ENCODE peak calls at places on chromosomes 12 and 14, in six cellular contexts. One of them, this sample, is unnamed.

GRCh38 chr12:72141381-72141780 is 130.8 kb upstream of the TRHDE start:
- DNase-seq in GM12878: peak
- DNase-seq in endothelial cell of umbilical vein: no peak
- DNase-seq in HepG2: peak
- DNase-seq in A549: peak
- DNase-seq in K562: peak
- DNase-seq in this sample: peak

GRCh38 chr12:123398918-123399617 is 15.1 kb downstream of the KMT5A start:
- DNase-seq in HepG2: no peak
- DNase-seq in K562: no peak
- DNase-seq in A549: no peak
- DNase-seq in endothelial cell of umbilical vein: no peak
- DNase-seq in GM12878: no peak
- DNase-seq in this sample: no peak

GRCh38 chr12:100151769-100152168 is 9.1 kb upstream of the BLTP3B start:
- DNase-seq in HepG2: no peak
- DNase-seq in GM12878: no peak
- DNase-seq in endothelial cell of umbilical vein: no peak
- DNase-seq in K562: no peak
- DNase-seq in A549: no peak
- DNase-seq in this sample: no peak

GRCh38 chr12:121089031-121089812 is 43.5 kb upstream of the P2RX7 start:
- DNase-seq in A549: peak
- DNase-seq in K562: peak
- DNase-seq in GM12878: no peak
- DNase-seq in endothelial cell of umbilical vein: no peak
- DNase-seq in HepG2: peak
- DNase-seq in this sample: no peak

GRCh38 chr14:51328942-51329350 is 88.9 kb downstream of the TMX1 start:
- DNase-seq in A549: no peak
- DNase-seq in endothelial cell of umbilical vein: no peak
- DNase-seq in HepG2: no peak
- DNase-seq in GM12878: no peak
- DNase-seq in K562: no peak
- DNase-seq in this sample: no peak

GRCh38 chr12:54251667-54252284 is 28.1 kb downstream of the CBX5 start:
- DNase-seq in endothelial cell of umbilical vein: peak
- DNase-seq in A549: peak
- DNase-seq in HepG2: peak
- DNase-seq in K562: peak
- DNase-seq in GM12878: no peak
- DNase-seq in this sample: peak

GRCh38 chr12:71652656-71653055 is 11.0 kb downstream of the ZFC3H1 start:
- DNase-seq in HepG2: no peak
- DNase-seq in endothelial cell of umbilical vein: no peak
- DNase-seq in GM12878: no peak
- DNase-seq in A549: no peak
- DNase-seq in K562: no peak
- DNase-seq in this sample: no peak

GRCh38 chr14:65100905-65101541 is 1.3 kb downstream of the MAX start:
- DNase-seq in K562: no peak
- DNase-seq in endothelial cell of umbilical vein: peak
- DNase-seq in A549: no peak
- DNase-seq in GM12878: no peak
- DNase-seq in HepG2: no peak
- DNase-seq in this sample: peak

GRCh38 chr12:111448266-111448830 is 42.6 kb downstream of the SH2B3 start:
- DNase-seq in endothelial cell of umbilical vein: no peak
- DNase-seq in K562: no peak
- DNase-seq in GM12878: no peak
- DNase-seq in HepG2: no peak
- DNase-seq in A549: no peak
- DNase-seq in this sample: peak

GRCh38 chr14:96091149-96091693 is 52.1 kb downstream of the C14orf132 start:
- DNase-seq in HepG2: no peak
- DNase-seq in GM12878: no peak
- DNase-seq in K562: no peak
- DNase-seq in A549: no peak
- DNase-seq in endothelial cell of umbilical vein: no peak
- DNase-seq in this sample: no peak

GRCh38 chr14:74402264-74403251 is 23.5 kb downstream of the SYNDIG1L start:
- DNase-seq in GM12878: no peak
- DNase-seq in A549: no peak
- DNase-seq in K562: no peak
- DNase-seq in endothelial cell of umbilical vein: no peak
- DNase-seq in HepG2: no peak
- DNase-seq in this sample: no peak

GRCh38 chr12:95506707-95507523 is 33.0 kb downstream of the METAP2 start:
- DNase-seq in K562: no peak
- DNase-seq in endothelial cell of umbilical vein: no peak
- DNase-seq in HepG2: no peak
- DNase-seq in A549: no peak
- DNase-seq in GM12878: no peak
- DNase-seq in this sample: no peak

GRCh38 chr14:90795744-90796143 is 20.5 kb downstream of the TTC7B start:
- DNase-seq in A549: peak
- DNase-seq in endothelial cell of umbilical vein: peak
- DNase-seq in HepG2: no peak
- DNase-seq in GM12878: no peak
- DNase-seq in K562: no peak
- DNase-seq in this sample: peak

DNA sequence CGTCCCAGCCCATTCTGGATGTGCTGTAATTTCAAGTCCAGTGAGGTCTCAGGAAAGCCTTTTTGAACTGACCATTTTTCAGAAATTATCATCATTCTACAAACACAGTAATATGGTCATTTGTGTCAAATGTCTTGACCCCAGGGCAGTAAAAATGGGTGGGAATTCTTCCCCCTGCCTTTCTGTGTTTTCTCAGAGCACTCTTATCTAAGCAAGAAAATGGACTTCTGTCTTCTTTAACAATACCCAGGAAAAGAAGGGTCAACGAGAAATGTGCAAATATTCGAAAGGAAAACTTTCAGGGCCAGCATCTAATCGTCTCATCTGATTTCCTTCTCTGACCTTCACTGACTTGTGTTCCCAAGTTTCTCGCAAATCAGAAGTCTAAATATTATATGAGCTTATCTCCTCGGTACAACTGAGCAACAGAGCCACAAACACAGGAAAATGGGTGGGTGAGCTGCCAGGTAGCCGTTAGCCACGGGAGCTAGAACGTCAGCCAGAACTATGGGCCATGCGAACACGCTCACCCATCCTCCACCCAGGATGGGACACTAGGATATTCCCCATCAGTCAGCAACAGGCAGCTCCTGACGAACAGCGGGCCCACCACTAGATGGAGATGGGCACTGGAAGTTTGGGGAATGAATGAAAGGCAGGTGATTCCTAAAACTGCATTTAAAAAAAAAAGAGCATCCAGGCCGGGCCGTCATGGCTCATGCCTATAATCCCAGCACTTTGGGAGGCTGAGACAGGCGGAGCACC is 57.1 kb downstream of the VWF start:
- DNase-seq in endothelial cell of umbilical vein: peak
- DNase-seq in A549: peak
- DNase-seq in GM12878: no peak
- DNase-seq in HepG2: peak
- DNase-seq in K562: peak
- DNase-seq in this sample: peak
- TF ChIP-seq CTCF in endothelial cell of umbilical vein: peak
- TF ChIP-seq CTCF in A549: peak
- TF ChIP-seq CTCF in GM12878: no peak
- TF ChIP-seq CTCF in HepG2: peak
- TF ChIP-seq CTCF in K562: peak
- TF ChIP-seq CTCF in this sample: peak

GRCh38 chr12:43147893-43148292 is 404.1 kb downstream of the ADAMTS20 start:
- DNase-seq in K562: no peak
- DNase-seq in A549: no peak
- DNase-seq in HepG2: no peak
- DNase-seq in endothelial cell of umbilical vein: no peak
- DNase-seq in GM12878: no peak
- DNase-seq in this sample: no peak
- TF ChIP-seq MYC in K562: no peak
- TF ChIP-seq MYC in A549: no peak
- TF ChIP-seq MYC in HepG2: no peak
- TF ChIP-seq MYC in endothelial cell of umbilical vein: no peak
- TF ChIP-seq MYC in GM12878: no peak
- TF ChIP-seq MYC in this sample: no peak

GRCh38 chr12:50763637-50764115 is at the start of gene ATF1:
- DNase-seq in HepG2: peak
- DNase-seq in endothelial cell of umbilical vein: peak
- DNase-seq in K562: peak
- DNase-seq in A549: peak
- DNase-seq in GM12878: peak
- DNase-seq in this sample: peak
- TF ChIP-seq POLR2A in HepG2: peak
- TF ChIP-seq POLR2A in endothelial cell of umbilical vein: peak
- TF ChIP-seq POLR2A in K562: peak
- TF ChIP-seq POLR2A in A549: peak
- TF ChIP-seq POLR2A in GM12878: peak
- TF ChIP-seq POLR2A in this sample: peak

GRCh38 chr14:24406416-24406815 is 7.6 kb downstream of the NYNRIN start:
- DNase-seq in GM12878: no peak
- DNase-seq in K562: no peak
- DNase-seq in HepG2: no peak
- DNase-seq in endothelial cell of umbilical vein: no peak
- DNase-seq in A549: no peak
- DNase-seq in this sample: no peak

GRCh38 chr14:24408764-24409163 is 10.0 kb downstream of the NYNRIN start:
- DNase-seq in GM12878: no peak
- DNase-seq in A549: no peak
- DNase-seq in HepG2: no peak
- DNase-seq in endothelial cell of umbilical vein: no peak
- DNase-seq in K562: no peak
- DNase-seq in this sample: no peak

GRCh38 chr14:24409217-24409616 is 10.4 kb downstream of the NYNRIN start:
- DNase-seq in HepG2: no peak
- DNase-seq in endothelial cell of umbilical vein: no peak
- DNase-seq in GM12878: no peak
- DNase-seq in A549: no peak
- DNase-seq in K562: no peak
- DNase-seq in this sample: no peak

GRCh38 chr14:24409956-24410355 is 11.2 kb downstream of the NYNRIN start:
- DNase-seq in GM12878: no peak
- DNase-seq in endothelial cell of umbilical vein: no peak
- DNase-seq in HepG2: no peak
- DNase-seq in A549: no peak
- DNase-seq in K562: no peak
- DNase-seq in this sample: no peak

GRCh38 chr14:24407608-24408325 is 9.0 kb downstream of the NYNRIN start:
- DNase-seq in K562: no peak
- DNase-seq in HepG2: no peak
- DNase-seq in GM12878: no peak
- DNase-seq in A549: no peak
- DNase-seq in endothelial cell of umbilical vein: no peak
- DNase-seq in this sample: no peak
- TF ChIP-seq CTCF in K562: no peak
- TF ChIP-seq CTCF in HepG2: no peak
- TF ChIP-seq CTCF in GM12878: no peak
- TF ChIP-seq CTCF in A549: no peak
- TF ChIP-seq CTCF in endothelial cell of umbilical vein: no peak
- TF ChIP-seq CTCF in this sample: no peak

GRCh38 chr14:106606936-106607335 is 1080.6 kb downstream of the TMEM121 start:
- DNase-seq in GM12878: no peak
- DNase-seq in K562: no peak
- DNase-seq in HepG2: no peak
- DNase-seq in A549: no peak
- DNase-seq in endothelial cell of umbilical vein: no peak
- DNase-seq in this sample: no peak

GRCh38 chr14:106610691-106611090 is 1084.3 kb downstream of the TMEM121 start:
- DNase-seq in A549: no peak
- DNase-seq in endothelial cell of umbilical vein: no peak
- DNase-seq in HepG2: no peak
- DNase-seq in K562: no peak
- DNase-seq in GM12878: no peak
- DNase-seq in this sample: no peak

DNA sequence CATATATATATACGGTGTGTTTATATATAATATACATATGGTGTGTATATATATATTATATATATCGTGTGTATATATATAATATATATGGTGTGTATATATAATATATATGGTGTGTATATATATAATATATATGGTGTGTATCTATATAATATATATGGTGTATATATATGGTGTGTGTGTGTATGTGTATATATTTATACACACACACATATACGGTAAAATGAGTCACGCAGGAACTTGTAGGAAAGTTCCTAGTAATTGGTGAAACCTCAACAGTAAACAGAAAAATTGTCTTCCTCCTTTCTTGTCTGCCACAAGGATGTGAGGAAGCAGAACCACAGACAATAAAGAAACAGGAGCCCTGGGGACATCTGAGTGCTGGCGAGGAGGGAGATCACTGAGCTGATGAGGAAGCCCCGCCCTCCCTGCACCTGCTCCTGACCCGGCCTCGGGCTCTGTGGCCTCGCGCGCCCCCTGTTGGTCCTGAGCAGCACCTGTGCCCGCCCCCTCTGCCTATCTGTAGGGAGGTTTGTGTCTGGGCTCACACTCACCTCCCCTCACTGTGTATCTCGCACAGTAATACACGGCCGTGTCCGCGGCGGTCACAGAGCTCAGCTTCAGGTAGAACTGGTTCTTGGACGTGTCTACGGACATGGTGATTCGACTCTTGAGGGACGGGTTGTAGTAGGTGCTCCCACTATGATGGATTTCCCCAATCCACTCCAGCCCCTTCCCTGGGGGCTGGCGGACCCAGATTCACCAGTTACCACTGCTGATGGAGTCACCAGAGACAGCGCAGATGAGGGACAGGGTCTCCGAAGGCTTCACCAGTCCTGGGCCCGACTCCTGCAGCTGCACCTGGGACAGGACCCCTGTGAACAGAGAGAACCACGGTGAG is 1079.4 kb downstream of the TMEM121 start:
- DNase-seq in endothelial cell of umbilical vein: no peak
- DNase-seq in HepG2: peak
- DNase-seq in A549: peak
- DNase-seq in K562: peak
- DNase-seq in GM12878: peak
- DNase-seq in this sample: peak
- TF ChIP-seq MYC in endothelial cell of umbilical vein: no peak
- TF ChIP-seq MYC in HepG2: no peak
- TF ChIP-seq MYC in A549: no peak
- TF ChIP-seq MYC in K562: no peak
- TF ChIP-seq MYC in GM12878: no peak
- TF ChIP-seq MYC in this sample: no peak

This sample was measured in NB4.